ENCODE peak calls at places on chromosomes 3 and 15, in eight cellular contexts. B, R, T, Q, Y, V, J and I are unnamed samples.
A peak's percentile ranks its signal among the peaks of the same experiment; 100 is the strongest.

GRCh38 chr3:189515916-189516531 is 115.2 kb upstream of the TP63 start:
- DNase-seq in R (no peak), Q (no peak), T (no peak), Y (no peak), J (no peak), V (no peak), B (no peak), I (no peak)

GRCh38 chr3:189148090-189148507 is 23.7 kb upstream of the TPRG1 start:
- DNase-seq in V (peak; percentile 33), Q (peak; percentile 28), J (peak; percentile 65), Y (peak; percentile 62), R (peak; percentile 51), B (peak; percentile 63), T (peak; percentile 56), I (no peak)

GRCh38 chr15:32884136-32884535 is 166.3 kb downstream of the GREM1 start:
- DNase-seq in V (no peak), Y (no peak), T (no peak), Q (no peak), R (no peak), J (peak; percentile 65), B (no peak), I (no peak)

GRCh38 chr3:42702066-42702951 is at the start of gene HHATL:
- DNase-seq in Y (no peak), V (no peak), R (no peak), B (no peak), J (no peak), T (no peak), Q (no peak), I (no peak)

GRCh38 chr3:127546970-127547733 is 43.4 kb downstream of the TPRA1 start:
- DNase-seq in T (no peak), V (no peak), R (no peak), Q (no peak), B (no peak), J (no peak), Y (no peak), I (no peak)

GRCh38 chr3:4778119-4778518 is 201.1 kb upstream of the BHLHE40 start:
- DNase-seq in J (no peak), V (no peak), B (no peak), R (no peak), Y (no peak), Q (no peak), T (no peak), I (no peak)

GRCh38 chr3:168272343-168272984 is 176.7 kb upstream of the GOLIM4 start:
- DNase-seq in J (no peak), Q (no peak), V (no peak), Y (no peak), T (no peak), R (no peak), B (no peak), I (no peak)

GRCh38 chr3:192229866-192230265 is 497.5 kb downstream of the FGF12 start:
- DNase-seq in B (no peak), V (no peak), Y (no peak), R (no peak), Q (no peak), T (no peak), J (no peak), I (no peak)

GRCh38 chr15:89051875-89052274 is 36.4 kb upstream of the ABHD2 start:
- DNase-seq in Q (no peak), J (peak; percentile 97), R (no peak), V (no peak), Y (no peak), B (no peak), T (no peak), I (no peak)

GRCh38 chr15:97991972-97992541 is 31.6 kb downstream of the ARRDC4 start:
- DNase-seq in Y (no peak), R (no peak), T (no peak), V (no peak), J (no peak), B (no peak), Q (no peak), I (no peak)

GRCh38 chr15:88606437-88606794 is 14.7 kb upstream of the AEN start:
- DNase-seq in R (no peak), Y (no peak), B (no peak), V (no peak), T (no peak), Q (no peak), J (no peak), I (no peak)

GRCh38 chr3:2391876-2392275 is 293.2 kb downstream of the CNTN4 start:
- DNase-seq in R (no peak), Q (no peak), V (no peak), Y (no peak), J (no peak), T (no peak), B (no peak), I (no peak)

GRCh38 chr3:171095063-171095462 is 68.5 kb upstream of the SLC2A2 start:
- DNase-seq in J (no peak), R (no peak), T (no peak), Y (no peak), B (no peak), V (no peak), Q (no peak), I (peak; percentile 19)

GRCh38 chr15:58390118-58390517 is 41.7 kb upstream of the LIPC start:
- DNase-seq in B (no peak), J (no peak), Y (no peak), T (no peak), R (no peak), V (no peak), Q (no peak), I (no peak)

GRCh38 chr3:182124716-182125115 is 413.0 kb downstream of the SOX2 start:
- DNase-seq in R (no peak), T (no peak), J (no peak), B (no peak), V (no peak), Q (no peak), Y (no peak), I (no peak)

GRCh38 chr3:152650177-152650576 is 184.8 kb upstream of the P2RY1 start:
- DNase-seq in R (no peak), Q (no peak), T (no peak), J (no peak), Y (no peak), B (no peak), V (no peak), I (no peak)

GRCh38 chr3:160885791-160886286 is 129.8 kb downstream of the PPM1L start:
- DNase-seq in R (no peak), T (no peak), J (peak; percentile 57), V (no peak), Q (peak; percentile 48), Y (no peak), B (no peak), I (peak; percentile 13)

GRCh38 chr3:77906102-77906709 is 866.3 kb downstream of the ROBO2 start:
- DNase-seq in Q (no peak), Y (no peak), V (no peak), T (no peak), J (peak; percentile 9), R (no peak), B (no peak), I (no peak)

GRCh38 chr15:64315136-64315661 is 40.8 kb downstream of the CSNK1G1 start:
- DNase-seq in J (no peak), R (no peak), Y (no peak), T (no peak), B (no peak), Q (no peak), V (no peak), I (no peak)

GRCh38 chr3:66454464-66454859 is 46.4 kb downstream of the LRIG1 start:
- DNase-seq in Y (no peak), J (no peak), Q (no peak), T (no peak), V (no peak), B (no peak), R (no peak), I (no peak)

GRCh38 chr3:198107840-198108734 is 148.1 kb downstream of the LMLN start:
- DNase-seq in R (no peak), Q (no peak), Y (no peak), B (no peak), V (no peak), J (no peak), T (no peak), I (no peak)